ENCODE peak calls at places on chromosomes 11 and 22, in nine cellular contexts. One of them, this sample, is unnamed.

GRCh38 chr11:95884802-95885201 is 39.1 kb downstream of the MTMR2 start:
- DNase-seq in prostate gland: no peak
- DNase-seq in adrenal gland: no peak
- DNase-seq in IMR-90: no peak
- DNase-seq in Peyer's patch: no peak
- DNase-seq in testis: no peak
- DNase-seq in K562: no peak
- DNase-seq in sigmoid colon: no peak
- DNase-seq in ovary: no peak
- DNase-seq in this sample: no peak

GRCh38 chr11:11349870-11350325 is 3.2 kb downstream of the CSNK2A3 start:
- DNase-seq in prostate gland: no peak
- DNase-seq in adrenal gland: peak; percentile 22
- DNase-seq in IMR-90: peak; percentile 90
- DNase-seq in Peyer's patch: no peak
- DNase-seq in testis: peak; percentile 51
- DNase-seq in K562: no peak
- DNase-seq in sigmoid colon: no peak
- DNase-seq in ovary: peak; percentile 44
- DNase-seq in this sample: no peak

GRCh38 chr11:89491141-89491690 is at the start of gene NOX4:
- DNase-seq in prostate gland: no peak
- DNase-seq in adrenal gland: no peak
- DNase-seq in IMR-90: peak; percentile 48
- DNase-seq in Peyer's patch: no peak
- DNase-seq in testis: peak; percentile 37
- DNase-seq in K562: no peak
- DNase-seq in sigmoid colon: peak; percentile 64
- DNase-seq in ovary: peak; percentile 76
- DNase-seq in this sample: peak; percentile 16

GRCh38 chr22:17083255-17083654 is 1.5 kb upstream of the IL17RA start:
- DNase-seq in prostate gland: no peak
- DNase-seq in adrenal gland: no peak
- DNase-seq in IMR-90: no peak
- DNase-seq in Peyer's patch: peak; percentile 31
- DNase-seq in testis: no peak
- DNase-seq in K562: no peak
- DNase-seq in sigmoid colon: no peak
- DNase-seq in ovary: no peak
- DNase-seq in this sample: no peak

GRCh38 chr11:57140568-57140967 is 41.2 kb upstream of the LRRC55 start:
- DNase-seq in prostate gland: no peak
- DNase-seq in adrenal gland: no peak
- DNase-seq in IMR-90: no peak
- DNase-seq in Peyer's patch: no peak
- DNase-seq in testis: no peak
- DNase-seq in K562: no peak
- DNase-seq in sigmoid colon: no peak
- DNase-seq in ovary: no peak
- DNase-seq in this sample: no peak

GRCh38 chr22:21078916-21079315 is 33.2 kb downstream of the LRRC74B start:
- DNase-seq in prostate gland: no peak
- DNase-seq in adrenal gland: no peak
- DNase-seq in IMR-90: no peak
- DNase-seq in Peyer's patch: no peak
- DNase-seq in testis: no peak
- DNase-seq in K562: no peak
- DNase-seq in sigmoid colon: no peak
- DNase-seq in ovary: no peak
- DNase-seq in this sample: no peak

GRCh38 chr11:87473174-87473573 is 435.4 kb downstream of the TMEM135 start:
- DNase-seq in prostate gland: no peak
- DNase-seq in adrenal gland: no peak
- DNase-seq in IMR-90: peak; percentile 97
- DNase-seq in Peyer's patch: no peak
- DNase-seq in testis: no peak
- DNase-seq in K562: no peak
- DNase-seq in sigmoid colon: no peak
- DNase-seq in ovary: no peak
- DNase-seq in this sample: no peak

GRCh38 chr22:31681625-31682345 is 19.8 kb upstream of the PISD start:
- DNase-seq in prostate gland: no peak
- DNase-seq in adrenal gland: peak; percentile 33
- DNase-seq in IMR-90: peak; percentile 60
- DNase-seq in Peyer's patch: no peak
- DNase-seq in testis: peak; percentile 63
- DNase-seq in K562: no peak
- DNase-seq in sigmoid colon: peak; percentile 50
- DNase-seq in ovary: peak; percentile 60
- DNase-seq in this sample: no peak

GRCh38 chr22:28442951-28443876 is 236.4 kb downstream of the TTC28 start:
- DNase-seq in prostate gland: peak; percentile 68
- DNase-seq in adrenal gland: peak; percentile 71
- DNase-seq in IMR-90: peak; percentile 76
- DNase-seq in Peyer's patch: peak; percentile 80
- DNase-seq in testis: peak; percentile 87
- DNase-seq in K562: peak; percentile 5
- DNase-seq in sigmoid colon: peak; percentile 84
- DNase-seq in ovary: peak; percentile 64
- DNase-seq in this sample: peak; percentile 71

GRCh38 chr11:2204361-2205213 is 33.0 kb upstream of the TH start:
- DNase-seq in prostate gland: no peak
- DNase-seq in adrenal gland: no peak
- DNase-seq in IMR-90: no peak
- DNase-seq in Peyer's patch: peak; percentile 43
- DNase-seq in testis: no peak
- DNase-seq in K562: no peak
- DNase-seq in sigmoid colon: peak; percentile 32
- DNase-seq in ovary: peak; percentile 20
- DNase-seq in this sample: peak; percentile 9

GRCh38 chr22:42376721-42377177 is 55.5 kb downstream of the NFAM1 start:
- DNase-seq in prostate gland: no peak
- DNase-seq in adrenal gland: peak; percentile 71
- DNase-seq in IMR-90: peak; percentile 19
- DNase-seq in Peyer's patch: peak; percentile 79
- DNase-seq in testis: peak; percentile 79
- DNase-seq in K562: peak; percentile 32
- DNase-seq in sigmoid colon: peak; percentile 92
- DNase-seq in ovary: peak; percentile 42
- DNase-seq in this sample: peak; percentile 53

GRCh38 chr11:105215528-105215927 is 76.0 kb upstream of the CARD18 start:
- DNase-seq in prostate gland: no peak
- DNase-seq in adrenal gland: no peak
- DNase-seq in IMR-90: no peak
- DNase-seq in Peyer's patch: no peak
- DNase-seq in testis: no peak
- DNase-seq in K562: no peak
- DNase-seq in sigmoid colon: no peak
- DNase-seq in ovary: no peak
- DNase-seq in this sample: no peak

GRCh38 chr22:30841264-30841663 is 127.3 kb downstream of the MORC2 start:
- DNase-seq in prostate gland: no peak
- DNase-seq in adrenal gland: no peak
- DNase-seq in IMR-90: peak; percentile 46
- DNase-seq in Peyer's patch: no peak
- DNase-seq in testis: no peak
- DNase-seq in K562: no peak
- DNase-seq in sigmoid colon: no peak
- DNase-seq in ovary: no peak
- DNase-seq in this sample: no peak

GRCh38 chr22:44995282-44995597 is 14.6 kb downstream of the PHF21B start:
- DNase-seq in prostate gland: no peak
- DNase-seq in adrenal gland: no peak
- DNase-seq in IMR-90: no peak
- DNase-seq in Peyer's patch: no peak
- DNase-seq in testis: no peak
- DNase-seq in K562: no peak
- DNase-seq in sigmoid colon: no peak
- DNase-seq in ovary: no peak
- DNase-seq in this sample: no peak
- H3K27me3 ChIP-seq in prostate gland: no peaks in the 10 kb centered on the region
- H3K27me3 ChIP-seq in adrenal gland: no peaks in the 10 kb centered on the region
- H3K27me3 ChIP-seq in IMR-90: peaks cover 57% of the 10 kb centered on the region
- H3K27me3 ChIP-seq in Peyer's patch: no peaks in the 10 kb centered on the region
- H3K27me3 ChIP-seq in testis: no peaks in the 10 kb centered on the region
- H3K27me3 ChIP-seq in K562: peaks cover 83% of the 10 kb centered on the region
- H3K27me3 ChIP-seq in sigmoid colon: no peaks in the 10 kb centered on the region
- H3K27me3 ChIP-seq in ovary: no peaks in the 10 kb centered on the region
- H3K27me3 ChIP-seq in this sample: no peaks in the 10 kb centered on the region

GRCh38 chr11:4092031-4092430 is 2.6 kb upstream of the RRM1 start:
- DNase-seq in prostate gland: no peak
- DNase-seq in adrenal gland: no peak
- DNase-seq in IMR-90: no peak
- DNase-seq in Peyer's patch: no peak
- DNase-seq in testis: no peak
- DNase-seq in K562: peak; percentile 18
- DNase-seq in sigmoid colon: no peak
- DNase-seq in ovary: no peak
- DNase-seq in this sample: no peak

GRCh38 chr11:4098026-4098621 is 3.5 kb downstream of the RRM1 start:
- DNase-seq in prostate gland: no peak
- DNase-seq in adrenal gland: no peak
- DNase-seq in IMR-90: peak; percentile 31
- DNase-seq in Peyer's patch: no peak
- DNase-seq in testis: no peak
- DNase-seq in K562: no peak
- DNase-seq in sigmoid colon: no peak
- DNase-seq in ovary: no peak
- DNase-seq in this sample: no peak

GRCh38 chr11:4093519-4094347 is 866 bp upstream of the RRM1 start:
- DNase-seq in prostate gland: no peak
- DNase-seq in adrenal gland: no peak
- DNase-seq in IMR-90: no peak
- DNase-seq in Peyer's patch: no peak
- DNase-seq in testis: no peak
- DNase-seq in K562: peak; percentile 25
- DNase-seq in sigmoid colon: no peak
- DNase-seq in ovary: no peak
- DNase-seq in this sample: no peak

GRCh38 chr11:4094348-4095291 is at the start of gene RRM1:
- DNase-seq in prostate gland: peak; percentile 94
- DNase-seq in adrenal gland: peak; percentile 97
- DNase-seq in IMR-90: peak; percentile 95
- DNase-seq in Peyer's patch: peak; percentile 97
- DNase-seq in testis: peak; percentile 97
- DNase-seq in K562: peak; percentile 90
- DNase-seq in sigmoid colon: peak; percentile 98
- DNase-seq in ovary: peak; percentile 97
- DNase-seq in this sample: peak; percentile 91

DNA sequence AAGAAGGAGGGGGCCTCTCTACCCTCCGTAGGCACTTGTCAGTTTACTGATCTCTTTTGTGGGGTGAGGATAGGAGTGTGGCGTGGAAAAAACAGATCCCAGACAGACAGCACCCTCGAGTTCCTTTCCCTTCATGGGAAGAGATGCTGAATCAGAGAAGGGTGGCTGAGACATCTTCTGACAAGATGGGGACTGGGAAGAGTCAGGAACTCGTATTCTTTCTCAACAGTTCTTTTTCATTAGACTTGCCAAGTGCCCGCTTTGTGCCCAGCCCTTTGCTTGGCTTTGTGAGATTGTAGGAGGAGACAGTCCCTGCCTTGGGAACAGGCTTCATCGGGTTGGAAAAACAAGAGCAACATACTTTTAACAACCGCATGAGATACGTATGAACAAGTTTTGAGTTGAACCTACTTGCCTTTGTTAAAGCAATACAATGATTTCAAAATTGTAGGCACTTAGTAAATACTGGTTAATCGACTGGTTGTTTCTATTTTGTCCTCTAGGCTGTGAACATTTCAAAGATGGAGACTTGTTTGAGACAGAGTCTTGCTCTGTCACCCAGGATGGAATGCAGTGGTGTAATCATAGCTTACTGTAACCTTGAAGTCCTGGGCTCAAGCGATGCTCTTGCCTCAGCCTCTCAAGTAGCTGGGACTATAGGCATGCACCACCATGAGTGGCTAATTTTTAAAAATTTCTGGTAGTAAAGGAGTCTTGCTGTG is 1.1 kb downstream of the RRM1 start:
- DNase-seq in prostate gland: no peak
- DNase-seq in adrenal gland: peak; percentile 49
- DNase-seq in IMR-90: peak; percentile 78
- DNase-seq in Peyer's patch: no peak
- DNase-seq in testis: no peak
- DNase-seq in K562: peak; percentile 27
- DNase-seq in sigmoid colon: no peak
- DNase-seq in ovary: no peak
- DNase-seq in this sample: no peak
- H3K4me3 ChIP-seq in prostate gland: peak overlapping the region; percentile 80
- H3K4me3 ChIP-seq in adrenal gland: peak overlapping the region; percentile 86
- H3K4me3 ChIP-seq in IMR-90: peak overlapping the region; percentile 80
- H3K4me3 ChIP-seq in Peyer's patch: peak overlapping the region; percentile 82
- H3K4me3 ChIP-seq in testis: peak overlapping the region; percentile 79
- H3K4me3 ChIP-seq in K562: peak overlapping the region; percentile 64
- H3K4me3 ChIP-seq in sigmoid colon: peak overlapping the region; percentile 71
- H3K4me3 ChIP-seq in ovary: peak overlapping the region; percentile 58
- H3K4me3 ChIP-seq in this sample: no peak overlapping the region

DNA sequence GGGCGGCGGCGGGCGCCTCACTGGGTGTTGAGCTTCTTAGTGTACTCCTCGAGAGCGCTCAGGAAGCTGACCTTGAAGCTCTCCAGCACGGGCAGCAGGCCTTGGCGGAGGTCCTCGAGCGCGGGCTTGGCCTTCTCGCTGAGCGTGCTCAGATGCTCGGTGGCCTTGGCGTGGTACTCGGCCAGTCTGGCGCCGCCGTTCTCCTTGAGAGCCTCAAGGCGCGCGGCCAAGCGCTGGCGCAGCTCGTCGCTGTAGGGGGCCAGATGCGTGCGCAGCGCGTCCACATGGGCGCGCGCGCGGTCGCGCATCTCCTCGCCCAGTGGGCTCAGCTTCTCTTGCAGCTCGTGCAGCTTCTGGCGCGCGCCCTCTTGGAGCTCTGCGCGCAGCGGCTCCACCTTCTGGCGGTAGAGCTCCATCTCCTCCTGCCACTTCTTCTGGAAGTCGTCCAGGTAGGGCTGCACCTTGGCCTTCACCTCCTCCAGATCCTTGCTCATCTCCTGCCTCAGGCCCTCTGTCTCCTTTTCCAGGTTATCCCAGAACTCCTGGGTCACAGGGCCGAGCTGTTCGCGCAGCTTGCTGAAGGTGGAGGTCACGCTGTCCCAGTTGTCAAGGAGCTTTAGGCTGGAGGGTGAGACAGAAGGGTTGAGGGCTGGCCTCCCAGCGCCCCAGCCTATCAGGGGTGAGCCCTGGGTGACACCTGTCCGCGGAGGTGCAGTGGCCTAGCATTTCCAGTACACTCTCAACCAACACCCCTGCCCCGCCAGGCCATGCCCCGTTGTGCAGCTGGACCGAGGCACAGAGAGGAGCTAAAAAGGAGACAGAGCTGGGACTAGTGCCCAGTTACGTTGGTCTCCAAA is 1.4 kb downstream of the APOA1 start:
- DNase-seq in prostate gland: peak; percentile 78
- DNase-seq in adrenal gland: peak; percentile 86
- DNase-seq in IMR-90: peak; percentile 93
- DNase-seq in Peyer's patch: peak; percentile 93
- DNase-seq in testis: peak; percentile 96
- DNase-seq in K562: peak; percentile 90
- DNase-seq in sigmoid colon: peak; percentile 94
- DNase-seq in ovary: peak; percentile 100
- DNase-seq in this sample: peak; percentile 90
- TF ChIP-seq POLR2A in prostate gland: no peak
- TF ChIP-seq POLR2A in adrenal gland: no peak
- TF ChIP-seq POLR2A in IMR-90: no peak
- TF ChIP-seq POLR2A in Peyer's patch: no peak
- TF ChIP-seq POLR2A in testis: no peak
- TF ChIP-seq POLR2A in K562: no peak
- TF ChIP-seq POLR2A in sigmoid colon: no peak
- TF ChIP-seq POLR2A in ovary: no peak
- TF ChIP-seq POLR2A in this sample: no peak

GRCh38 chr11:66953431-66953833 is 4.8 kb downstream of the PC start:
- DNase-seq in prostate gland: peak; percentile 33
- DNase-seq in adrenal gland: peak; percentile 42
- DNase-seq in IMR-90: no peak
- DNase-seq in Peyer's patch: no peak
- DNase-seq in testis: no peak
- DNase-seq in K562: no peak
- DNase-seq in sigmoid colon: no peak
- DNase-seq in ovary: no peak
- DNase-seq in this sample: no peak
- H3K27me3 ChIP-seq in prostate gland: no peaks in the 10 kb centered on the region
- H3K27me3 ChIP-seq in adrenal gland: no peaks in the 10 kb centered on the region
- H3K27me3 ChIP-seq in IMR-90: no peaks in the 10 kb centered on the region
- H3K27me3 ChIP-seq in Peyer's patch: no peaks in the 10 kb centered on the region
- H3K27me3 ChIP-seq in testis: no peaks in the 10 kb centered on the region
- H3K27me3 ChIP-seq in K562: no peaks in the 10 kb centered on the region
- H3K27me3 ChIP-seq in sigmoid colon: no peaks in the 10 kb centered on the region
- H3K27me3 ChIP-seq in ovary: no peaks in the 10 kb centered on the region
- H3K27me3 ChIP-seq in this sample: no peaks in the 10 kb centered on the region

This sample was measured in body of pancreas.